ENCODE peak calls at places on chromosomes 6 and 20, in five cellular contexts. G is neuronal stem cell, X is IMR-90, S is H1, D is mesenchymal stem cell. V is an unnamed sample.

GRCh38 chr20:40497781-40498691 is 191.0 kb downstream of the MAFB start:
- DNase-seq in G (no peak), X (no peak), S (no peak), D (peak; percentile 73), V (no peak)

GRCh38 chr6:163825033-163825432 is 410.5 kb downstream of the QKI start:
- DNase-seq in G (no peak), X (peak; percentile 76), S (no peak), D (no peak), V (no peak)

GRCh38 chr6:42937548-42938427 is 8.5 kb downstream of the CNPY3 start:
- DNase-seq in G (no peak), X (no peak), S (no peak), D (no peak), V (no peak)

GRCh38 chr6:101666256-101666655 is 272.7 kb downstream of the GRIK2 start:
- DNase-seq in G (no peak), X (peak; percentile 80), S (no peak), D (no peak), V (no peak)

GRCh38 chr6:317452-318144 is 25.3 kb downstream of the DUSP22 start:
- DNase-seq in G (no peak), X (no peak), S (no peak), D (no peak), V (peak; percentile 19)

GRCh38 chr6:139711714-139712585 is 337.5 kb upstream of the CITED2 start:
- DNase-seq in G (no peak), X (peak; percentile 63), S (no peak), D (peak; percentile 37), V (peak; percentile 50)

GRCh38 chr20:47588158-47588557 is 86.5 kb downstream of the NCOA3 start:
- DNase-seq in G (no peak), X (no peak), S (no peak), D (no peak), V (no peak)

GRCh38 chr6:3159805-3160781 is 2.7 kb upstream of the TUBB2A start:
- DNase-seq in G (no peak), X (no peak), S (no peak), D (peak; percentile 84), V (peak; percentile 70)

GRCh38 chr6:15763364-15763763 is 100.5 kb upstream of the DTNBP1 start:
- DNase-seq in G (no peak), X (no peak), S (no peak), D (peak; percentile 19), V (no peak)

GRCh38 chr20:7736336-7736735 is 203.9 kb downstream of the HAO1 start:
- DNase-seq in G (no peak), X (no peak), S (no peak), D (no peak), V (no peak)

GRCh38 chr20:34475979-34476736 is 40.1 kb upstream of the DYNLRB1 start:
- DNase-seq in G (no peak), X (peak; percentile 21), S (no peak), D (no peak), V (peak; percentile 51)

GRCh38 chr6:166514196-166514595 is 72.3 kb downstream of the RAMACL start:
- DNase-seq in G (no peak), X (peak; percentile 4), S (no peak), D (no peak), V (no peak)

GRCh38 chr6:16136536-16137450 is 7.9 kb downstream of the MYLIP start:
- DNase-seq in G (no peak), X (peak; percentile 92), S (no peak), D (peak; percentile 86), V (no peak)

GRCh38 chr20:41411458-41411857 is 44.8 kb upstream of the EMILIN3 start:
- DNase-seq in G (no peak), X (peak; percentile 28), S (no peak), D (peak; percentile 30), V (no peak)

GRCh38 chr20:42595625-42596024 is 594.1 kb downstream of the PTPRT start:
- DNase-seq in G (no peak), X (no peak), S (no peak), D (no peak), V (no peak)

GRCh38 chr6:117441824-117442264 is 16.1 kb upstream of the ROS1 start:
- DNase-seq in G (no peak), X (peak; percentile 68), S (no peak), D (peak; percentile 25), V (peak; percentile 40)

GRCh38 chr20:39019805-39020325 is 57.7 kb downstream of the DHX35 start:
- DNase-seq in G (no peak), X (no peak), S (no peak), D (no peak), V (no peak)

GRCh38 chr20:35311409-35311808 is 19.2 kb upstream of the FAM83C start:
- DNase-seq in G (no peak), X (peak; percentile 77), S (no peak), D (no peak), V (no peak)

GRCh38 chr6:66993272-66993671 is 1286.2 kb upstream of the EYS start:
- DNase-seq in G (no peak), X (no peak), S (no peak), D (no peak), V (no peak)

GRCh38 chr6:90695316-90695715 is 108.4 kb upstream of the MAP3K7 start:
- DNase-seq in G (no peak), X (no peak), S (no peak), D (no peak), V (no peak)

GRCh38 chr6:44133003-44133931 is 5.9 kb downstream of the TMEM63B start:
- DNase-seq in G (peak; percentile 37), X (peak; percentile 39), S (no peak), D (peak; percentile 56), V (no peak)

GRCh38 chr20:49507741-49508434 is 25.4 kb upstream of the KCNB1 start:
- DNase-seq in G (no peak), X (no peak), S (no peak), D (no peak), V (no peak)

DNA sequence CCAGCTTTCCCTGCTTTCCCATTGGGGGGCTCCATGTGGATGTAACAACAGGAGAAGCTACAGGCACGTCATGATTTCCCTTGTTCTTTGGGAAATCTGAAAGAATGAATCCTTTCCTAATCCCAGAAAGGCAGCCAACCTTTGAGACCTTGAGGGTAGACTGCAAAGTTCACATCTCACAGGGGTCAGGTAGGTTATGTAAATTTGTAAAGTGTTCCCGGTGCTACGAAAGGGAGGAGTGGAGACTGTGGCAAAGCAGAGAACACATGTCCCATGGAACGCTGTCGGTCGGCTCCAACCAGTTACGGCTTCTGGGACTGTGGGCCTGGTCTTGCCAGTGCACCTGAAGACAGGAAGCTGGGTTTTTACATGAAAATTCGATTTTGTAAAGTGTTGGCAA is 85.1 kb downstream of the RSPH3 start:
- DNase-seq in G (no peak), X (no peak), S (no peak), D (no peak), V (no peak)
- H4K91ac ChIP-seq in G (no peak overlapping the region), X (no peak overlapping the region), S (peak overlapping the region; percentile 49), D (no peak overlapping the region), V (peak overlapping the region; percentile 15)

DNA sequence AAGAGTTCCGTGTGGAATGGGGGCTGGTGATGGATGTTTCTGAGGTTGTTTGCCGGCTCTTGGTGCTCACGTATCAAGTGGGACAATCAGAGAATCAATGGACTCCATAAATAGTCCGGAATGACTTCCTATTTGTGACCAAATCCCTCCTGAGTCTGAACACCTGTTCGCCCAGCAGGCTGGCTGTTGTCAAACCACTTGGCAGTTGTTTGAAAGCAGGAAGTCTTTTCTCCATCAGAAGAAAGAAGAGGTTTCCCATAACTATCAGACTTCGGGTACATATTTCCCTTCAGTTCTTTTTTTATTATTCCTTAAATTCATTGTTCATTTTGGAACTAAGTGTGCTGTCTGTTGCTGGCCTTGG is 154.7 kb upstream of the RIN2 start:
- DNase-seq in G (no peak), X (no peak), S (no peak), D (no peak), V (no peak)
- H3K4me3 ChIP-seq in G (no peak overlapping the region), X (no peak overlapping the region), S (no peak overlapping the region), D (no peak overlapping the region), V (no peak overlapping the region)

DNA sequence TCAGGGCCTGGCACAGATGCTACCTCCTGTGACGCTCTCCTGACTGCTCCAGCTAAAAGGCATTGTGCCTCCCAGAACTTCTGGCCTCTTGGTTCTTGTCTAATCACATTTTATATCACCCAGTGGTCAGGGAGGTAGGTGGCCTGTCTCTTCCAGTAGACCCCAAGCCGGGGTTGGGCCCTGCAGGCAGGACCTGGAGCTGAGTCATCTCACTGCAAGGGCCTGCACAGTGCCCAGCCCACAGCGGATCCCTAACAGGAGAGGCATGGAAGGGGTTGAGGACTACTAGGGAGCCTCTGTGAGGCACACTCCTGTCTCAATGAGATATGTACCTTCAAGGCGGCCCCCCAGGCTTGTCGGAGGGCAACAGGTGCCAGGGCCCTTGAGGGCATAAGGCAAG is 6.4 kb downstream of the LEMD2 start:
- DNase-seq in G (no peak), X (no peak), S (no peak), D (no peak), V (no peak)
- H4K91ac ChIP-seq in G (no peak overlapping the region), X (no peak overlapping the region), S (peak overlapping the region; percentile 98), D (no peak overlapping the region), V (no peak overlapping the region)

GRCh38 chr6:10771371-10771894 is 23.8 kb downstream of the TMEM14B start:
- DNase-seq in G (no peak), X (no peak), S (no peak), D (no peak), V (no peak)
- H3K4me3 ChIP-seq in G (no peak overlapping the region), X (no peak overlapping the region), S (no peak overlapping the region), D (no peak overlapping the region), V (no peak overlapping the region)

GRCh38 chr20:25584905-25585704 is at the start of gene NINL:
- DNase-seq in G (peak; percentile 78), X (peak; percentile 48), S (peak; percentile 89), D (peak; percentile 73), V (peak; percentile 60)
- H4K91ac ChIP-seq in G (no peak within 1 kb of the TSS), X (peak within 1 kb of the TSS; percentile 91), S (peak within 1 kb of the TSS; percentile 77), D (peak within 1 kb of the TSS; percentile 89), V (peak within 1 kb of the TSS; percentile 90)

GRCh38 chr6:154638369-154638768 is 94.8 kb upstream of the SCAF8 start:
- DNase-seq in G (no peak), X (peak; percentile 33), S (no peak), D (no peak), V (no peak)

GRCh38 chr6:154632121-154632520 is 101.1 kb upstream of the SCAF8 start:
- DNase-seq in G (no peak), X (no peak), S (no peak), D (no peak), V (no peak)

GRCh38 chr6:154637392-154637791 is 95.8 kb upstream of the SCAF8 start:
- DNase-seq in G (no peak), X (no peak), S (no peak), D (no peak), V (no peak)
- H3K4me3 ChIP-seq in G (no peak overlapping the region), X (no peak overlapping the region), S (no peak overlapping the region), D (no peak overlapping the region), V (no peak overlapping the region)

GRCh38 chr20:51801220-51801991 is 915 bp downstream of the SALL4 start:
- DNase-seq in G (peak; percentile 64), X (no peak), S (peak; percentile 71), D (peak; percentile 39), V (no peak)
- H4K91ac ChIP-seq in G (no peak overlapping the region), X (no peak overlapping the region), S (peak overlapping the region; percentile 91), D (peak overlapping the region; percentile 90), V (peak overlapping the region; percentile 72)

V was measured in trophoblast cell.